ENCODE peak calls at places on chromosomes 7 and 10, in six cellular contexts. B is GM23248, K is hepatocyte, I is HCT116, W is astrocyte, T is PC-3. V is an unnamed sample.

GRCh38 chr7:65325793-65326432 is 47.7 kb upstream of the ZNF92 start:
- DNase-seq in W (no peak), B (no peak), I (no peak), K (no peak), T (no peak), V (no peak)

GRCh38 chr7:41085244-41085643 is 617.6 kb downstream of the INHBA start:
- DNase-seq in I (no peak), W (peak; percentile 90), B (peak; percentile 65), T (peak; percentile 51), K (no peak), V (no peak)

GRCh38 chr10:113612154-113612553 is 51.7 kb downstream of the NRAP start:
- DNase-seq in W (no peak), B (no peak), I (no peak), T (no peak), K (no peak), V (no peak)

GRCh38 chr10:114029655-114030054 is 14.0 kb upstream of the ADRB1 start:
- DNase-seq in W (no peak), I (no peak), T (no peak), B (no peak), K (no peak), V (no peak)

GRCh38 chr7:43164757-43165156 is 52.3 kb downstream of the HECW1 start:
- DNase-seq in T (peak; percentile 91), I (peak; percentile 39), W (peak; percentile 98), K (peak; percentile 23), B (peak; percentile 98), V (peak; percentile 14)

GRCh38 chr7:26013551-26014083 is 138.4 kb upstream of the NFE2L3 start:
- DNase-seq in W (no peak), K (peak; percentile 36), T (no peak), B (no peak), I (no peak), V (peak; percentile 44)

GRCh38 chr10:49632406-49633317 is 18.8 kb downstream of the CHAT start:
- DNase-seq in K (no peak), T (peak; percentile 63), W (no peak), I (peak; percentile 8), B (peak; percentile 27), V (no peak)

GRCh38 chr7:90210925-90211324 is 615 bp upstream of the STEAP2 start:
- DNase-seq in W (no peak), T (peak; percentile 28), K (peak; percentile 44), B (peak; percentile 43), I (no peak), V (peak; percentile 48)

GRCh38 chr7:104903781-104904180 is 110.2 kb upstream of the KMT2E start:
- DNase-seq in K (no peak), T (no peak), W (no peak), B (no peak), I (no peak), V (no peak)

GRCh38 chr10:99681553-99681952 is 22.2 kb downstream of the ENTPD7 start:
- DNase-seq in T (peak; percentile 39), W (peak; percentile 78), I (no peak), K (no peak), B (peak; percentile 89), V (peak; percentile 32)

GRCh38 chr7:98836811-98837631 is 32.8 kb downstream of the TMEM130 start:
- DNase-seq in B (peak; percentile 45), W (no peak), K (peak; percentile 77), I (peak; percentile 59), T (peak; percentile 51), V (peak; percentile 54)

GRCh38 chr7:91383186-91383585 is 119.0 kb downstream of the FZD1 start:
- DNase-seq in I (no peak), B (peak; percentile 5), W (peak; percentile 71), K (no peak), T (no peak), V (peak; percentile 62)

GRCh38 chr10:120539076-120539475 is 82.0 kb downstream of the PLPP4 start:
- DNase-seq in B (no peak), K (no peak), T (no peak), I (no peak), W (no peak), V (no peak)

GRCh38 chr10:110546077-110546476 is 21.4 kb upstream of the SMC3 start:
- DNase-seq in K (no peak), I (no peak), B (no peak), T (no peak), W (peak; percentile 36), V (no peak)

GRCh38 chr7:42253316-42253715 is 16.3 kb upstream of the GLI3 start:
- DNase-seq in I (no peak), K (no peak), W (no peak), B (peak; percentile 64), T (peak; percentile 38), V (peak; percentile 76)

GRCh38 chr7:21480693-21481403 is 53.0 kb downstream of the SP4 start:
- DNase-seq in W (no peak), B (no peak), K (no peak), I (no peak), T (no peak), V (no peak)

GRCh38 chr7:74203157-74203556 is 6.6 kb upstream of the LAT2 start:
- DNase-seq in T (peak; percentile 67), I (no peak), K (peak; percentile 56), W (peak; percentile 39), B (peak; percentile 82), V (peak; percentile 79)

GRCh38 chr7:30681262-30682130 is 760 bp downstream of the CRHR2 start:
- DNase-seq in I (no peak), T (no peak), W (no peak), K (no peak), B (peak; percentile 8), V (no peak)
- TF ChIP-seq EZH2 in I (no peak), T (no peak), W (peak; percentile 76), K (peak; percentile 79), B (peak; percentile 49), V (peak; percentile 57)

DNA sequence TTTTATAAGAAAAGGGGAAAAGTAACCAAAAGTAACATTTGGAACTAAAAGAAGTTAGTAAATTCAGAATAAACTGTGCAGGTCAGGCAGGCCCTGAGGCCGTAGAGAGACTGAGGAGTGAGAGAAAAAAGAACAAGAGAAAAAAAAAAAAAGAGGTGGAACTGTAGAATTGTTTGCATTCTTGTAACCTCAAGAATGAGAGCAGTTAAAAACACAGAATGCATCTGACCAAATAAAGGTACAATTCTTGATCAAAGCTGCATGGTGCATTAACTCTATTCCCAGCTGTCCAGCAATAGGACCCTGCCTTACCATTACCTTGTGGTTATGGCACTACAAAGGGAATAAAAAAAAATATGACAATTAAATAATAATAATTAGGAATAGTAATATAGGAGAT is 170.1 kb upstream of the SEMA3A start:
- DNase-seq in B (peak; percentile 30), K (no peak), I (no peak), W (peak; percentile 77), T (peak; percentile 23), V (no peak)
- H3K4me3 ChIP-seq in B (no peak overlapping the region), K (no peak overlapping the region), I (no peak overlapping the region), W (no peak overlapping the region), T (no peak overlapping the region), V (no peak overlapping the region)

GRCh38 chr10:6916601-6917000 is 336.5 kb upstream of the PRKCQ start:
- DNase-seq in W (no peak), K (no peak), I (no peak), T (no peak), B (no peak), V (no peak)

GRCh38 chr10:6918305-6918704 is 338.2 kb upstream of the PRKCQ start:
- DNase-seq in B (peak; percentile 24), K (no peak), W (no peak), I (no peak), T (no peak), V (peak; percentile 50)

GRCh38 chr10:6917125-6917524 is 337.0 kb upstream of the PRKCQ start:
- DNase-seq in W (no peak), I (no peak), T (no peak), K (no peak), B (peak; percentile 9), V (no peak)

GRCh38 chr10:6919077-6919476 is 339.0 kb upstream of the PRKCQ start:
- DNase-seq in I (no peak), K (no peak), W (no peak), T (no peak), B (no peak), V (no peak)

GRCh38 chr10:6920072-6921019 is 340.3 kb upstream of the PRKCQ start:
- DNase-seq in W (peak; percentile 42), B (peak; percentile 55), T (peak; percentile 38), I (peak; percentile 23), K (peak; percentile 86), V (peak; percentile 84)
- TF ChIP-seq EZH2 in W (no peak), B (no peak), T (no peak), I (no peak), K (no peak), V (no peak)

GRCh38 chr7:930975-931758 is 23.3 kb downstream of the ADAP1 start:
- DNase-seq in I (no peak), T (no peak), K (no peak), B (no peak), W (no peak), V (no peak)
- H3K4me3 ChIP-seq in I (no peak overlapping the region), T (no peak overlapping the region), K (no peak overlapping the region), B (no peak overlapping the region), W (no peak overlapping the region), V (no peak overlapping the region)

GRCh38 chr7:101303102-101303701 is 18.4 kb downstream of the IFT22 start:
- DNase-seq in T (no peak), K (peak; percentile 13), B (peak; percentile 19), W (no peak), I (no peak), V (no peak)

GRCh38 chr7:101302641-101303101 is 18.9 kb downstream of the IFT22 start:
- DNase-seq in T (no peak), K (peak; percentile 12), W (no peak), B (no peak), I (no peak), V (no peak)

GRCh38 chr7:101294832-101295121 is 26.8 kb downstream of the IFT22 start:
- DNase-seq in K (no peak), B (no peak), I (no peak), W (no peak), T (no peak), V (no peak)

GRCh38 chr7:101300465-101301376 is 20.9 kb downstream of the IFT22 start:
- DNase-seq in K (no peak), B (no peak), W (no peak), I (no peak), T (no peak), V (no peak)

DNA sequence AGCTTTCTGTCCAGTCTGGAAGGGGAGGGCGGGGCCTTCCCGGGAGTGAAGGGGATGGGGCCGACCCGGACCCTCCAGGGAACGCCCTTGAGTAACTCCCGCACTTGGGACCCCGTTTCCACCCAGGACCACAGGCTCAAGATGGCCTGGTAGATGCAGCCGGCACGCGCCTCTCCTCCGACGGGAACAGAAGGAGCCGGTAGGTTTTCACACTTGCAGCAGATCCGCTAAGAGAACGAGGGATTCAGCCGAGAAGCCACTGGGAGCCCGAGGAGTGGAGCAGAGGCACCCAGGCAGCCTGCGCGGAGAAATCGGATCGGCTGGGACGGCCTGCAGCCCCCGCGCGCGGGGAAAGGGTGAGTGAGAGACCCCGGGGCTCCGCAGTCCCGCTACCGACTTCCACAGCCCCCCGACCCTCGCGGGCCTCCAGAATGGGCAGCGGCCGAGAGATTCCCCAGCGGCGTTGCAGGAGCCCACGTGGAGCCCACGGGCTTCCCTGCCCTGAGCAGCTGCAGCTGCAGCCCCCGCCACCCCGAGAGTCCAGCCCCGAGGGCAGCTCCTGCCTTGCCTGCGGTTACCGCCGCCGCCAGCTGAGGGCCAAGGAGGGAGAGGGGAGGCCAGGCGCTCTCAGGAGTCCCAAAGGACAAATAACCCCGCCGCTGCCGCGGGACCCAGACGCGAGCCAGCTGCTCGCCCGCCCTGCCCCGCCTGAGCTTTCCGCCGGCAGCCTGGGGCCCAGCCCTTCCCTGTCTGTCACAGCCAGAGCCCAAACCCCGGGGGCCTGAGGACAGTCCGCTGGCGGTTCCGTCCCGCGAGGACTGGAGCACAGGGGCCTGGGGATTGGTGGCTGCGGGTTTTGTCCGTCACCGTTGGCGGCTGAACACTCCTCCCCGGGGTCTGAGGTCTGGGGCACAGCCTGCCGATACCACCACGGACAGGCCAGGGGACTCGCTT is 21.8 kb downstream of the IFT22 start:
- DNase-seq in I (no peak), W (no peak), T (no peak), K (peak; percentile 25), B (no peak), V (no peak)
- TF ChIP-seq EZH2 in I (no peak), W (peak; percentile 89), T (no peak), K (peak; percentile 84), B (peak; percentile 96), V (peak; percentile 66)

GRCh38 chr7:28591725-28592331 is 179.5 kb downstream of the CREB5 start:
- DNase-seq in I (no peak), K (no peak), B (no peak), W (no peak), T (no peak), V (no peak)
- H3K4me3 ChIP-seq in I (no peak overlapping the region), K (no peak overlapping the region), B (no peak overlapping the region), W (no peak overlapping the region), T (no peak overlapping the region), V (no peak overlapping the region)